ENCODE peak calls at places on chromosomes 13 and 19, in five cellular contexts. One of them, this sample, is unnamed.

GRCh38 chr19:37931941-37932655 is 25.1 kb downstream of the SIPA1L3 start:
- DNase-seq in HepG2: peak; percentile 84
- DNase-seq in HCT116: peak; percentile 65
- DNase-seq in H1: peak; percentile 70
- DNase-seq in GM12878: no peak
- DNase-seq in this sample: no peak

GRCh38 chr13:30033681-30034447 is 183.4 kb upstream of the UBL3 start:
- DNase-seq in HepG2: no peak
- DNase-seq in GM12878: no peak
- DNase-seq in H1: no peak
- DNase-seq in HCT116: no peak
- DNase-seq in this sample: no peak

GRCh38 chr19:18651300-18651699 is 14.5 kb downstream of the KLHL26 start:
- DNase-seq in H1: no peak
- DNase-seq in HCT116: no peak
- DNase-seq in GM12878: no peak
- DNase-seq in HepG2: no peak
- DNase-seq in this sample: no peak

GRCh38 chr19:28794301-28794700 is 418.6 kb downstream of the UQCRFS1 start:
- DNase-seq in HCT116: no peak
- DNase-seq in GM12878: no peak
- DNase-seq in HepG2: no peak
- DNase-seq in H1: no peak
- DNase-seq in this sample: no peak

GRCh38 chr19:2385053-2385721 is 25.1 kb downstream of the TMPRSS9 start:
- DNase-seq in HepG2: peak; percentile 81
- DNase-seq in GM12878: no peak
- DNase-seq in H1: peak; percentile 75
- DNase-seq in HCT116: peak; percentile 97
- DNase-seq in this sample: peak; percentile 94

GRCh38 chr13:89695343-89696257 is 1651.9 kb upstream of the MIR17HG start:
- DNase-seq in HCT116: peak; percentile 22
- DNase-seq in GM12878: no peak
- DNase-seq in HepG2: peak; percentile 9
- DNase-seq in H1: peak; percentile 25
- DNase-seq in this sample: no peak

GRCh38 chr13:32947411-32947810 is 68.8 kb upstream of the KL start:
- DNase-seq in GM12878: no peak
- DNase-seq in HCT116: no peak
- DNase-seq in H1: no peak
- DNase-seq in HepG2: no peak
- DNase-seq in this sample: no peak

GRCh38 chr19:14015454-14016035 is 9.4 kb upstream of the RFX1 start:
- DNase-seq in H1: no peak
- DNase-seq in GM12878: peak; percentile 94
- DNase-seq in HCT116: no peak
- DNase-seq in HepG2: peak; percentile 37
- DNase-seq in this sample: peak; percentile 58

GRCh38 chr13:41762796-41763195 is 198.1 kb downstream of the VWA8 start:
- DNase-seq in HepG2: no peak
- DNase-seq in H1: no peak
- DNase-seq in GM12878: no peak
- DNase-seq in HCT116: no peak
- DNase-seq in this sample: no peak

GRCh38 chr13:112194167-112194530 is 127.2 kb downstream of the SOX1 start:
- DNase-seq in HCT116: no peak
- DNase-seq in HepG2: no peak
- DNase-seq in GM12878: no peak
- DNase-seq in H1: no peak
- DNase-seq in this sample: no peak

GRCh38 chr13:113083402-113084061 is 22.1 kb upstream of the F7 start:
- DNase-seq in GM12878: no peak
- DNase-seq in HCT116: peak; percentile 42
- DNase-seq in HepG2: no peak
- DNase-seq in H1: no peak
- DNase-seq in this sample: peak; percentile 26

GRCh38 chr19:19406878-19407639 is 1.6 kb downstream of the GATAD2A start:
- DNase-seq in HCT116: no peak
- DNase-seq in HepG2: peak; percentile 42
- DNase-seq in GM12878: no peak
- DNase-seq in H1: no peak
- DNase-seq in this sample: no peak

GRCh38 chr19:306151-306900 is 15.1 kb upstream of the PLPP2 start:
- DNase-seq in HepG2: no peak
- DNase-seq in HCT116: no peak
- DNase-seq in H1: no peak
- DNase-seq in GM12878: no peak
- DNase-seq in this sample: no peak

GRCh38 chr13:91184244-91184926 is 163.1 kb upstream of the MIR17HG start:
- DNase-seq in H1: no peak
- DNase-seq in GM12878: no peak
- DNase-seq in HCT116: no peak
- DNase-seq in HepG2: no peak
- DNase-seq in this sample: no peak

GRCh38 chr13:30581582-30581981 is 36.1 kb upstream of the USPL1 start:
- DNase-seq in GM12878: no peak
- DNase-seq in H1: no peak
- DNase-seq in HCT116: peak; percentile 29
- DNase-seq in HepG2: peak; percentile 8
- DNase-seq in this sample: peak; percentile 25

GRCh38 chr13:47671762-47672161 is 329.3 kb downstream of the SUCLA2 start:
- DNase-seq in GM12878: no peak
- DNase-seq in H1: no peak
- DNase-seq in HepG2: no peak
- DNase-seq in HCT116: no peak
- DNase-seq in this sample: no peak

GRCh38 chr13:67230243-67230773 is at the start of gene PCDH9:
- DNase-seq in GM12878: peak; percentile 15
- DNase-seq in H1: peak; percentile 81
- DNase-seq in HCT116: no peak
- DNase-seq in HepG2: peak; percentile 80
- DNase-seq in this sample: peak; percentile 89

GRCh38 chr13:23610187-23610576 is 40.0 kb downstream of the TNFRSF19 start:
- DNase-seq in HepG2: peak; percentile 76
- DNase-seq in GM12878: no peak
- DNase-seq in HCT116: no peak
- DNase-seq in H1: no peak
- DNase-seq in this sample: no peak

GRCh38 chr13:101415358-101416174 is 742 bp downstream of the NALCN start:
- DNase-seq in GM12878: no peak
- DNase-seq in HepG2: no peak
- DNase-seq in HCT116: no peak
- DNase-seq in H1: no peak
- DNase-seq in this sample: no peak

GRCh38 chr19:36441339-36441738 is 22.9 kb upstream of the ZFP82 start:
- DNase-seq in HCT116: no peak
- DNase-seq in HepG2: no peak
- DNase-seq in GM12878: no peak
- DNase-seq in H1: no peak
- DNase-seq in this sample: no peak

DNA sequence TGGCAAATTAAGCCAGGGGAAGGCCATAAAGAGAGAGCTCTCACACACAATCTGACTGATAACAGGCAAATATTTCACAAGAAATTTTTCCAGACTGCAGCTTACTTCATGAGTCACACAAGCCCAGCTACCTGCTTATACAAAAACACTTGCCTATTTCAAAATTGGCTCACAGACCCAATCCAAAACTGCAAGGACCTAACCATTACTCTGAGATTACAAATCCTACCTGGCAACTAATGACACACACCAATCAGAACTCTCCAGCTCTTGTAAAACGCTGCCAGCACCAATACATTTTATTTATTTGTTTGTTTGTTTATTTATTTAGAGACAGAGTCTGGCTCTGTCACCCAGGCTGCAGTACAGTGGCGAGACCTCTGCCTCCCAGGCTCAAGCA is 18.1 kb upstream of the ZFP82 start:
- DNase-seq in HepG2: no peak
- DNase-seq in HCT116: no peak
- DNase-seq in H1: no peak
- DNase-seq in GM12878: no peak
- DNase-seq in this sample: no peak
- TF ChIP-seq SRF in HepG2: no peak
- TF ChIP-seq SRF in HCT116: no peak
- TF ChIP-seq SRF in H1: no peak
- TF ChIP-seq SRF in GM12878: no peak
- TF ChIP-seq SRF in this sample: no peak

DNA sequence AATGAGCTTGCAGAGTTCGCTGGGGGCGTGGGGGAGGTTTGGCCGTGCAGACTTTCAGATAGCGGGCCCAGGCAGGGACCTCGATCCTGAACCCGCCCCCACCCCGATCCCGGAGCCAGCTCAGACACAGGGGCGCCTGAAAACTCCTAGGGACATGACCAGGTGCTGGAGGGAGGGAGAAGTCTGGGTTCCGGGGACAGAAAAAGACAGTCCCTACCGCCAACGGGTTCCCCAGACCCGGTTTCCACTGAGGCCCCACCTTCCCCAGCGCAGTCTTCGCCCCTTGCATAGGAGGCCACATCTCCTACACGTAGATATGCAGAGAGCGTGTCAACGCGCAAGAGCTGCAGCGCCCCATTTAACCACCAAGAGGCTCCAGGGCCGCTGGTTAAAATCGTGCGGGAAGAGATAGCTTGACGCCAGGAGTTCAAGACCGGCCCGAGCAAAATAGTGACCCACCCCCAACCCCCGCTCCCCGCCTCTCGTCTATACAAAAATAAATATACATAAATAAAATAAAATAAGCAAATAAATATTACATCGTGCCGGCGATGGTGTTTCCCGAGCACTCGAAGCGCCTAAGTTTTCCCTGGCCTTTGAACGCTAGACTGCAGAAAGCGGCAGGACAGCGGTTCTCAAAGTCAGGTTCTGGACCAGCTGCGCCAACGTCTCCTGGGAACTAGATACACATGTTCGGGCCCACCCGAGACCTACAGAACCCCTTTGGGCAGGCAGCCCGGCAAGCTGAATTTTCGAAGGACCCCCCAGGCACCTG is 8.3 kb downstream of the CCDC8 start:
- DNase-seq in HepG2: peak; percentile 56
- DNase-seq in HCT116: no peak
- DNase-seq in GM12878: no peak
- DNase-seq in H1: no peak
- DNase-seq in this sample: peak; percentile 69
- TF ChIP-seq ATF3 in HepG2: no peak
- TF ChIP-seq ATF3 in HCT116: no peak
- TF ChIP-seq ATF3 in GM12878: no peak
- TF ChIP-seq ATF3 in H1: no peak
- TF ChIP-seq ATF3 in this sample: no peak

DNA sequence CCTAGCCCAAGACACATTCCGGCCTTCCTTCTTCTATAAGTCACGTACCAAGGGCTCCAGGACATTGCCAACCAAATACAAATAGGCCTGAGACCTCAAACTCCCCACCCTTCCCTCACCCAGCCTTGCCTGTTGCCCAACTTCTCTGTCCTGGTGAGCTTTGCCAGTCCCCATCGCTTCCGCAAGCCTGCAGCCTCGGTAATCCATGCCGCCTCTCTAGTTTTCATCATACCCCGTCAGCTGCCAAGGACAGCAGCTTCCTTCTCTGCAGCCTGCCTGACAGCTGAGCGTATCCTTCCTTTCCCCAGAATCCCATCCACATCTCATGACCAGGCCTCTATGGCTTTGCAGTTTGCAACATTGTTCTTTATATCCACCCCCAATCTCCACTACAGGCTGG is 36.6 kb upstream of the POMP start:
- DNase-seq in HCT116: no peak
- DNase-seq in GM12878: no peak
- DNase-seq in H1: no peak
- DNase-seq in HepG2: no peak
- DNase-seq in this sample: no peak
- TF ChIP-seq SRF in HCT116: no peak
- TF ChIP-seq SRF in GM12878: no peak
- TF ChIP-seq SRF in H1: no peak
- TF ChIP-seq SRF in HepG2: no peak
- TF ChIP-seq SRF in this sample: no peak

DNA sequence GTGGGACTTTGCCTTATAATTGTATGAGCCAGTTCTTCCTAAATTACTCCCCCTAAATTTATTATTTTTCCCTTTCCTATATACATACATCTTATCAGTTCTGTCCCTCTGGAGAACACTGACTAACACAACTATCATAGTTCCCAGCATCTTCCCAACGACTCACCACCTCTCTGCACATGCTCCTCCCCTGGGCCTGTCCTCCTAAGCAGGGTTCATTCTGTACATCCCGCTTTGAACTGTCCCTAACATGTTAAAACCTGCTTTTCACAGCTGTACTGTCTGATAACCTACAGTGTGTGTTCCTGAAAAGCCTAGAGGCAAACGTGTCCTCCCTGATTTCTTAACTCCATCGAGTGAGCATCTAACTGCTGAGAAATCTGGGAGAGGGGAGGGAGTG is 141.7 kb downstream of the EFNB2 start:
- DNase-seq in HepG2: no peak
- DNase-seq in HCT116: no peak
- DNase-seq in H1: no peak
- DNase-seq in GM12878: no peak
- DNase-seq in this sample: no peak
- TF ChIP-seq ATF3 in HepG2: no peak
- TF ChIP-seq ATF3 in HCT116: no peak
- TF ChIP-seq ATF3 in H1: no peak
- TF ChIP-seq ATF3 in GM12878: no peak
- TF ChIP-seq ATF3 in this sample: no peak

This sample was measured in K562.